ENCODE peak calls at places on chromosomes 2 and 18, in five cellular contexts. One of them, this sample, is unnamed.
A peak's percentile ranks its signal among the peaks of the same experiment; 100 is the strongest.

GRCh38 chr2:200592414-200593075 is 6.7 kb downstream of the AOX1 start:
- DNase-seq in transverse colon: no peak
- DNase-seq in upper lobe of right lung: no peak
- DNase-seq in HL-60: no peak
- DNase-seq in CD8-positive, alpha-beta T cell: no peak
- DNase-seq in this sample: no peak

GRCh38 chr2:199455533-199456382 is 2.0 kb downstream of the SATB2 start:
- DNase-seq in transverse colon: peak; percentile 82
- DNase-seq in upper lobe of right lung: peak; percentile 68
- DNase-seq in HL-60: peak; percentile 81
- DNase-seq in CD8-positive, alpha-beta T cell: no peak
- DNase-seq in this sample: no peak

GRCh38 chr2:127567351-127567854 is 31.9 kb downstream of the MYO7B start:
- DNase-seq in transverse colon: no peak
- DNase-seq in upper lobe of right lung: no peak
- DNase-seq in HL-60: no peak
- DNase-seq in CD8-positive, alpha-beta T cell: no peak
- DNase-seq in this sample: no peak

GRCh38 chr18:10114727-10115463 is 201.1 kb downstream of the VAPA start:
- DNase-seq in transverse colon: no peak
- DNase-seq in upper lobe of right lung: no peak
- DNase-seq in HL-60: no peak
- DNase-seq in CD8-positive, alpha-beta T cell: no peak
- DNase-seq in this sample: no peak

GRCh38 chr2:29106980-29107388 is 8.2 kb upstream of the CLIP4 start:
- DNase-seq in transverse colon: no peak
- DNase-seq in upper lobe of right lung: no peak
- DNase-seq in HL-60: no peak
- DNase-seq in CD8-positive, alpha-beta T cell: no peak
- DNase-seq in this sample: no peak

GRCh38 chr2:75100691-75101236 is 98.6 kb downstream of the TACR1 start:
- DNase-seq in transverse colon: no peak
- DNase-seq in upper lobe of right lung: no peak
- DNase-seq in HL-60: no peak
- DNase-seq in CD8-positive, alpha-beta T cell: no peak
- DNase-seq in this sample: no peak

GRCh38 chr2:229731916-229732315 is 17.6 kb upstream of the DNER start:
- DNase-seq in transverse colon: no peak
- DNase-seq in upper lobe of right lung: no peak
- DNase-seq in HL-60: no peak
- DNase-seq in CD8-positive, alpha-beta T cell: no peak
- DNase-seq in this sample: no peak

GRCh38 chr18:21704603-21705364 is at the start of gene ABHD3:
- DNase-seq in transverse colon: peak; percentile 97
- DNase-seq in upper lobe of right lung: peak; percentile 98
- DNase-seq in HL-60: peak; percentile 96
- DNase-seq in CD8-positive, alpha-beta T cell: peak; percentile 85
- DNase-seq in this sample: peak; percentile 89

GRCh38 chr2:199471443-199472057 is 13.8 kb upstream of the SATB2 start:
- DNase-seq in transverse colon: peak; percentile 83
- DNase-seq in upper lobe of right lung: peak; percentile 85
- DNase-seq in HL-60: peak; percentile 75
- DNase-seq in CD8-positive, alpha-beta T cell: no peak
- DNase-seq in this sample: no peak

GRCh38 chr2:157471078-157471477 is 27.2 kb upstream of the CYTIP start:
- DNase-seq in transverse colon: no peak
- DNase-seq in upper lobe of right lung: no peak
- DNase-seq in HL-60: no peak
- DNase-seq in CD8-positive, alpha-beta T cell: no peak
- DNase-seq in this sample: no peak

GRCh38 chr2:173193925-173194324 is 118.3 kb downstream of the MAP3K20 start:
- DNase-seq in transverse colon: no peak
- DNase-seq in upper lobe of right lung: no peak
- DNase-seq in HL-60: no peak
- DNase-seq in CD8-positive, alpha-beta T cell: no peak
- DNase-seq in this sample: no peak

GRCh38 chr2:178845565-178846457 is 38.6 kb upstream of the TTN start:
- DNase-seq in transverse colon: no peak
- DNase-seq in upper lobe of right lung: no peak
- DNase-seq in HL-60: no peak
- DNase-seq in CD8-positive, alpha-beta T cell: no peak
- DNase-seq in this sample: no peak

GRCh38 chr2:144290276-144290675 is 229.6 kb downstream of the ZEB2 start:
- DNase-seq in transverse colon: no peak
- DNase-seq in upper lobe of right lung: no peak
- DNase-seq in HL-60: no peak
- DNase-seq in CD8-positive, alpha-beta T cell: no peak
- DNase-seq in this sample: no peak

GRCh38 chr2:23124214-23124735 is 260.7 kb upstream of the KLHL29 start:
- DNase-seq in transverse colon: no peak
- DNase-seq in upper lobe of right lung: no peak
- DNase-seq in HL-60: no peak
- DNase-seq in CD8-positive, alpha-beta T cell: no peak
- DNase-seq in this sample: no peak

GRCh38 chr2:235106874-235107639 is 155.2 kb downstream of the SH3BP4 start:
- DNase-seq in transverse colon: peak; percentile 62
- DNase-seq in upper lobe of right lung: no peak
- DNase-seq in HL-60: no peak
- DNase-seq in CD8-positive, alpha-beta T cell: no peak
- DNase-seq in this sample: no peak

GRCh38 chr2:38454081-38454480 is 77.0 kb upstream of the ATL2 start:
- DNase-seq in transverse colon: no peak
- DNase-seq in upper lobe of right lung: no peak
- DNase-seq in HL-60: no peak
- DNase-seq in CD8-positive, alpha-beta T cell: no peak
- DNase-seq in this sample: no peak

GRCh38 chr18:66722671-66723070 is 118.8 kb upstream of the CDH19 start:
- DNase-seq in transverse colon: no peak
- DNase-seq in upper lobe of right lung: no peak
- DNase-seq in HL-60: no peak
- DNase-seq in CD8-positive, alpha-beta T cell: no peak
- DNase-seq in this sample: no peak

GRCh38 chr2:129793326-129793955 is 186.0 kb upstream of the RAB6C start:
- DNase-seq in transverse colon: no peak
- DNase-seq in upper lobe of right lung: no peak
- DNase-seq in HL-60: no peak
- DNase-seq in CD8-positive, alpha-beta T cell: no peak
- DNase-seq in this sample: no peak

GRCh38 chr2:44168684-44169154 is at the start of gene PPM1B:
- DNase-seq in transverse colon: peak; percentile 99
- DNase-seq in upper lobe of right lung: peak; percentile 100
- DNase-seq in HL-60: peak; percentile 99
- DNase-seq in CD8-positive, alpha-beta T cell: peak; percentile 99
- DNase-seq in this sample: peak; percentile 99

GRCh38 chr2:129925381-129925780 is 54.1 kb upstream of the RAB6C start:
- DNase-seq in transverse colon: no peak
- DNase-seq in upper lobe of right lung: no peak
- DNase-seq in HL-60: no peak
- DNase-seq in CD8-positive, alpha-beta T cell: no peak
- DNase-seq in this sample: no peak

GRCh38 chr2:203688798-203689197 is 17.6 kb upstream of the CD28 start:
- DNase-seq in transverse colon: peak; percentile 23
- DNase-seq in upper lobe of right lung: no peak
- DNase-seq in HL-60: peak; percentile 47
- DNase-seq in CD8-positive, alpha-beta T cell: no peak
- DNase-seq in this sample: no peak

GRCh38 chr2:37802106-37802791 is 122.8 kb upstream of the RMDN2 start:
- DNase-seq in transverse colon: no peak
- DNase-seq in upper lobe of right lung: peak; percentile 83
- DNase-seq in HL-60: no peak
- DNase-seq in CD8-positive, alpha-beta T cell: no peak
- DNase-seq in this sample: no peak

GRCh38 chr2:142259356-142259755 is 128.5 kb upstream of the LRP1B start:
- DNase-seq in transverse colon: no peak
- DNase-seq in upper lobe of right lung: no peak
- DNase-seq in HL-60: no peak
- DNase-seq in CD8-positive, alpha-beta T cell: no peak
- DNase-seq in this sample: no peak

GRCh38 chr18:21458322-21458721 is 142.2 kb downstream of the ESCO1 start:
- DNase-seq in transverse colon: no peak
- DNase-seq in upper lobe of right lung: no peak
- DNase-seq in HL-60: no peak
- DNase-seq in CD8-positive, alpha-beta T cell: no peak
- DNase-seq in this sample: no peak

GRCh38 chr2:59655809-59656208 is 897.6 kb downstream of the BCL11A start:
- DNase-seq in transverse colon: peak; percentile 84
- DNase-seq in upper lobe of right lung: peak; percentile 67
- DNase-seq in HL-60: no peak
- DNase-seq in CD8-positive, alpha-beta T cell: no peak
- DNase-seq in this sample: no peak

GRCh38 chr2:40584432-40584831 is 132.5 kb upstream of the SLC8A1 start:
- DNase-seq in transverse colon: no peak
- DNase-seq in upper lobe of right lung: no peak
- DNase-seq in HL-60: no peak
- DNase-seq in CD8-positive, alpha-beta T cell: no peak
- DNase-seq in this sample: no peak

GRCh38 chr18:46034230-46034629 is 37.8 kb downstream of the PSTPIP2 start:
- DNase-seq in transverse colon: no peak
- DNase-seq in upper lobe of right lung: no peak
- DNase-seq in HL-60: no peak
- DNase-seq in CD8-positive, alpha-beta T cell: no peak
- DNase-seq in this sample: no peak

DNA sequence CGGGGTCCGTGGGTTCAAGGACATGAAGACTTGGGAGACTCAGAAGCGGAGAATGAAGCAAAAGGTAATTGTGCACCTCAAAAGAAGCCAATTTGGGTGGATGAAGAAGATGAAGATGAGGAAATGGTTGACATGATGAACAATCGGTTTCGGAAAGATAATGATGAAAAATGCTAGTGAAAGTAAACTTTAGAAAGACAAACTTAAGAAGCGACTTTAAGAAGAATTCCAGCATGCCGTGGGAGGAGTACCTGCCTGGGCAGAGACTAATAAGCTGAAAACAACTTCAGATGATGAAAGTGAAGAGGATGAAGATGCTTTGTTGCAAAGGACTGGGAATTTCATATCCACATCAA is 43.5 kb downstream of the PSTPIP2 start:
- DNase-seq in transverse colon: no peak
- DNase-seq in upper lobe of right lung: no peak
- DNase-seq in HL-60: no peak
- DNase-seq in CD8-positive, alpha-beta T cell: no peak
- DNase-seq in this sample: no peak
- H3K4me3 ChIP-seq in transverse colon: peak overlapping the region; percentile 56
- H3K4me3 ChIP-seq in upper lobe of right lung: peak overlapping the region; percentile 60
- H3K4me3 ChIP-seq in HL-60: no peak overlapping the region
- H3K4me3 ChIP-seq in CD8-positive, alpha-beta T cell: peak overlapping the region; percentile 75
- H3K4me3 ChIP-seq in this sample: peak overlapping the region; percentile 72

GRCh38 chr18:77108821-77109692 is 23.5 kb downstream of the MBP start:
- DNase-seq in transverse colon: no peak
- DNase-seq in upper lobe of right lung: no peak
- DNase-seq in HL-60: peak; percentile 45
- DNase-seq in CD8-positive, alpha-beta T cell: no peak
- DNase-seq in this sample: no peak

GRCh38 chr18:77110936-77111335 is 21.6 kb downstream of the MBP start:
- DNase-seq in transverse colon: no peak
- DNase-seq in upper lobe of right lung: no peak
- DNase-seq in HL-60: no peak
- DNase-seq in CD8-positive, alpha-beta T cell: no peak
- DNase-seq in this sample: no peak

GRCh38 chr18:77112161-77112801 is 20.3 kb downstream of the MBP start:
- DNase-seq in transverse colon: no peak
- DNase-seq in upper lobe of right lung: no peak
- DNase-seq in HL-60: peak; percentile 71
- DNase-seq in CD8-positive, alpha-beta T cell: no peak
- DNase-seq in this sample: no peak

GRCh38 chr18:77111449-77112160 is 21.0 kb downstream of the MBP start:
- DNase-seq in transverse colon: no peak
- DNase-seq in upper lobe of right lung: no peak
- DNase-seq in HL-60: peak; percentile 47
- DNase-seq in CD8-positive, alpha-beta T cell: no peak
- DNase-seq in this sample: no peak

GRCh38 chr18:77110400-77110799 is 22.2 kb downstream of the MBP start:
- DNase-seq in transverse colon: no peak
- DNase-seq in upper lobe of right lung: no peak
- DNase-seq in HL-60: no peak
- DNase-seq in CD8-positive, alpha-beta T cell: no peak
- DNase-seq in this sample: no peak
- H3K27ac ChIP-seq in transverse colon: peak overlapping the region; percentile 55
- H3K27ac ChIP-seq in upper lobe of right lung: peak overlapping the region; percentile 42
- H3K27ac ChIP-seq in HL-60: peak overlapping the region; percentile 73
- H3K27ac ChIP-seq in CD8-positive, alpha-beta T cell: no peak overlapping the region
- H3K27ac ChIP-seq in this sample: no peak overlapping the region

GRCh38 chr2:207161724-207162123 is 4.0 kb downstream of the KLF7 start:
- DNase-seq in transverse colon: no peak
- DNase-seq in upper lobe of right lung: no peak
- DNase-seq in HL-60: no peak
- DNase-seq in CD8-positive, alpha-beta T cell: no peak
- DNase-seq in this sample: no peak
- H3K4me3 ChIP-seq in transverse colon: no peak overlapping the region
- H3K4me3 ChIP-seq in upper lobe of right lung: peak overlapping the region; percentile 76
- H3K4me3 ChIP-seq in HL-60: no peak overlapping the region
- H3K4me3 ChIP-seq in CD8-positive, alpha-beta T cell: no peak overlapping the region
- H3K4me3 ChIP-seq in this sample: no peak overlapping the region

GRCh38 chr18:7598167-7599062 is 31.3 kb downstream of the PTPRM start:
- DNase-seq in transverse colon: no peak
- DNase-seq in upper lobe of right lung: no peak
- DNase-seq in HL-60: no peak
- DNase-seq in CD8-positive, alpha-beta T cell: no peak
- DNase-seq in this sample: no peak

GRCh38 chr18:7590800-7591560 is 23.9 kb downstream of the PTPRM start:
- DNase-seq in transverse colon: no peak
- DNase-seq in upper lobe of right lung: no peak
- DNase-seq in HL-60: no peak
- DNase-seq in CD8-positive, alpha-beta T cell: no peak
- DNase-seq in this sample: no peak

GRCh38 chr18:7596133-7596532 is 29.0 kb downstream of the PTPRM start:
- DNase-seq in transverse colon: no peak
- DNase-seq in upper lobe of right lung: no peak
- DNase-seq in HL-60: no peak
- DNase-seq in CD8-positive, alpha-beta T cell: no peak
- DNase-seq in this sample: no peak

GRCh38 chr18:7593194-7593819 is 26.2 kb downstream of the PTPRM start:
- DNase-seq in transverse colon: no peak
- DNase-seq in upper lobe of right lung: no peak
- DNase-seq in HL-60: no peak
- DNase-seq in CD8-positive, alpha-beta T cell: no peak
- DNase-seq in this sample: no peak

DNA sequence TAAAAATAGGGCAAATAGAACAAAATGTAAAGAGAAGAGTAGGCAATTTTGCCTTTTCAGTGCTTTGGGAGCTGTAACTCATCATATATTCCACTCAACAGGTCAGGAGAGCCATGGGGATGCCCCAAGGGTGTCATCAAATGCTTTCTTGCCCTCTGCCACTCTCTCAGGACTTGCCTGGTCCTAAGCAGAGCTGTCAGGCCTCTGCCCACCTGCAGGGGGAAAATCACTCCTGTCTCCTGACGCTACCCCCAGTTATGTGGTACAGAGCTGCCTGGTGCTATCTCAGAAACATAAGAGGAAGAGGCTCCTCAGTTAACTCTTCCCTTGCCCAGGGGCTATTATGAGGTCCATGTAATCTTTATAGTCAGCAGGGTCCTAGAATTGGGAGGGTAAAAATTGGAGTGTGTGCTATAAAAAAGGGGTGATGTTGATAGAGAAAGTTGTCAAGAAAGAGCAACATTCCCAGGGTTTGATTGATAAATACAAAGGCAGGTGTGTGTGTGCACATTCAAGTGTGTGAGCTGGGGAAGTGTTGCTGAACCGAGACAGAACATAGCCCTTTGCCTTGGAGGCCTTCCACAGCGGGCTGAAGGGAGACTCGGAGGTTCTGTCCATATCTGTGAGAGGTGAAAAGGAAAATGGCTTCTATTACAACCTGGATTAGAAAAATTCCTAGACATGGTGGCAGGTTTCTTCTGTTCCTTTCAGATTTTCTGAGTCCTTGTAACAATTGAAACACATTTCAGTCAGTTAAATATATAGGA is 25.4 kb downstream of the PTPRM start:
- DNase-seq in transverse colon: no peak
- DNase-seq in upper lobe of right lung: no peak
- DNase-seq in HL-60: no peak
- DNase-seq in CD8-positive, alpha-beta T cell: no peak
- DNase-seq in this sample: no peak
- H3K27ac ChIP-seq in transverse colon: no peak overlapping the region
- H3K27ac ChIP-seq in upper lobe of right lung: no peak overlapping the region
- H3K27ac ChIP-seq in HL-60: no peak overlapping the region
- H3K27ac ChIP-seq in CD8-positive, alpha-beta T cell: no peak overlapping the region
- H3K27ac ChIP-seq in this sample: no peak overlapping the region